ENCODE peak calls at places on chromosome 20, in six cellular contexts. One of them, this sample, is unnamed.

GRCh38 chr20:60138263-60139127 is 180.3 kb downstream of the CDH26 start:
- DNase-seq in fibroblast of lung: peak
- DNase-seq in dorsolateral prefrontal cortex: peak
- DNase-seq in body of pancreas: peak
- DNase-seq in cardiac fibroblast: peak
- DNase-seq in ovary: peak
- DNase-seq in this sample: peak

GRCh38 chr20:32155017-32155965 is 45.8 kb downstream of the TM9SF4 start:
- DNase-seq in ovary: peak
- DNase-seq in dorsolateral prefrontal cortex: peak
- DNase-seq in cardiac fibroblast: peak
- DNase-seq in body of pancreas: peak
- DNase-seq in fibroblast of lung: peak
- DNase-seq in this sample: peak

GRCh38 chr20:1912056-1912455 is 16.8 kb downstream of the SIRPA start:
- DNase-seq in ovary: no peak
- DNase-seq in body of pancreas: no peak
- DNase-seq in fibroblast of lung: no peak
- DNase-seq in dorsolateral prefrontal cortex: no peak
- DNase-seq in cardiac fibroblast: no peak
- DNase-seq in this sample: no peak

GRCh38 chr20:14716251-14716650 is 378.8 kb upstream of the FLRT3 start:
- DNase-seq in dorsolateral prefrontal cortex: no peak
- DNase-seq in body of pancreas: no peak
- DNase-seq in ovary: no peak
- DNase-seq in fibroblast of lung: no peak
- DNase-seq in cardiac fibroblast: no peak
- DNase-seq in this sample: no peak

GRCh38 chr20:48052492-48052870 is 267.2 kb upstream of the SULF2 start:
- DNase-seq in cardiac fibroblast: no peak
- DNase-seq in ovary: no peak
- DNase-seq in fibroblast of lung: no peak
- DNase-seq in dorsolateral prefrontal cortex: no peak
- DNase-seq in body of pancreas: no peak
- DNase-seq in this sample: no peak

GRCh38 chr20:29741894-29742698 is 1515.4 kb upstream of the DEFB115 start:
- DNase-seq in cardiac fibroblast: no peak
- DNase-seq in body of pancreas: no peak
- DNase-seq in ovary: no peak
- DNase-seq in dorsolateral prefrontal cortex: peak
- DNase-seq in fibroblast of lung: no peak
- DNase-seq in this sample: no peak

GRCh38 chr20:8318999-8319614 is 187.0 kb downstream of the PLCB1 start:
- DNase-seq in dorsolateral prefrontal cortex: no peak
- DNase-seq in fibroblast of lung: no peak
- DNase-seq in cardiac fibroblast: no peak
- DNase-seq in body of pancreas: no peak
- DNase-seq in ovary: no peak
- DNase-seq in this sample: no peak

GRCh38 chr20:6606651-6607050 is 160.8 kb upstream of the BMP2 start:
- DNase-seq in cardiac fibroblast: no peak
- DNase-seq in dorsolateral prefrontal cortex: no peak
- DNase-seq in ovary: no peak
- DNase-seq in body of pancreas: no peak
- DNase-seq in fibroblast of lung: no peak
- DNase-seq in this sample: no peak

GRCh38 chr20:33744181-33744580 is 12.4 kb downstream of the ZNF341 start:
- DNase-seq in dorsolateral prefrontal cortex: no peak
- DNase-seq in fibroblast of lung: no peak
- DNase-seq in cardiac fibroblast: no peak
- DNase-seq in ovary: no peak
- DNase-seq in body of pancreas: no peak
- DNase-seq in this sample: no peak

GRCh38 chr20:14055127-14055742 is 59.9 kb downstream of the MACROD2 start:
- DNase-seq in dorsolateral prefrontal cortex: no peak
- DNase-seq in cardiac fibroblast: peak
- DNase-seq in fibroblast of lung: peak
- DNase-seq in body of pancreas: no peak
- DNase-seq in ovary: no peak
- DNase-seq in this sample: no peak

GRCh38 chr20:9103955-9104354 is 35.1 kb downstream of the PLCB4 start:
- DNase-seq in ovary: no peak
- DNase-seq in body of pancreas: no peak
- DNase-seq in dorsolateral prefrontal cortex: no peak
- DNase-seq in fibroblast of lung: no peak
- DNase-seq in cardiac fibroblast: no peak
- DNase-seq in this sample: no peak

GRCh38 chr20:32902456-32903420 is 44.0 kb downstream of the EFCAB8 start:
- DNase-seq in ovary: no peak
- DNase-seq in cardiac fibroblast: peak
- DNase-seq in dorsolateral prefrontal cortex: peak
- DNase-seq in fibroblast of lung: peak
- DNase-seq in body of pancreas: peak
- DNase-seq in this sample: peak

GRCh38 chr20:2519115-2519815 is 10.6 kb upstream of the ZNF343 start:
- DNase-seq in body of pancreas: no peak
- DNase-seq in dorsolateral prefrontal cortex: no peak
- DNase-seq in ovary: no peak
- DNase-seq in fibroblast of lung: peak
- DNase-seq in cardiac fibroblast: peak
- DNase-seq in this sample: no peak

GRCh38 chr20:12093062-12093796 is 175.5 kb downstream of the BTBD3 start:
- DNase-seq in dorsolateral prefrontal cortex: no peak
- DNase-seq in cardiac fibroblast: no peak
- DNase-seq in body of pancreas: peak
- DNase-seq in fibroblast of lung: no peak
- DNase-seq in ovary: no peak
- DNase-seq in this sample: no peak

GRCh38 chr20:35320396-35321126 is 28.3 kb upstream of the FAM83C start:
- DNase-seq in fibroblast of lung: peak
- DNase-seq in body of pancreas: no peak
- DNase-seq in ovary: no peak
- DNase-seq in dorsolateral prefrontal cortex: no peak
- DNase-seq in cardiac fibroblast: peak
- DNase-seq in this sample: no peak

GRCh38 chr20:22404609-22405170 is 179.7 kb downstream of the FOXA2 start:
- DNase-seq in body of pancreas: no peak
- DNase-seq in ovary: no peak
- DNase-seq in dorsolateral prefrontal cortex: no peak
- DNase-seq in cardiac fibroblast: peak
- DNase-seq in fibroblast of lung: no peak
- DNase-seq in this sample: no peak

GRCh38 chr20:646868-647233 is 6.1 kb downstream of the SRXN1 start:
- DNase-seq in body of pancreas: no peak
- DNase-seq in dorsolateral prefrontal cortex: no peak
- DNase-seq in ovary: no peak
- DNase-seq in fibroblast of lung: no peak
- DNase-seq in cardiac fibroblast: no peak
- DNase-seq in this sample: no peak

GRCh38 chr20:33896509-33896908 is 85.4 kb downstream of the CHMP4B start:
- DNase-seq in body of pancreas: peak
- DNase-seq in dorsolateral prefrontal cortex: no peak
- DNase-seq in ovary: no peak
- DNase-seq in fibroblast of lung: peak
- DNase-seq in cardiac fibroblast: peak
- DNase-seq in this sample: peak

GRCh38 chr20:38471987-38472512 is 593 bp upstream of the RALGAPB start:
- DNase-seq in cardiac fibroblast: no peak
- DNase-seq in fibroblast of lung: no peak
- DNase-seq in dorsolateral prefrontal cortex: no peak
- DNase-seq in ovary: peak
- DNase-seq in body of pancreas: no peak
- DNase-seq in this sample: peak
- TF ChIP-seq CTCF in cardiac fibroblast: no peak
- TF ChIP-seq CTCF in fibroblast of lung: no peak
- TF ChIP-seq CTCF in dorsolateral prefrontal cortex: no peak
- TF ChIP-seq CTCF in ovary: no peak
- TF ChIP-seq CTCF in body of pancreas: no peak
- TF ChIP-seq CTCF in this sample: no peak

GRCh38 chr20:10474606-10475184 is 39.6 kb downstream of the SLX4IP start:
- DNase-seq in fibroblast of lung: no peak
- DNase-seq in dorsolateral prefrontal cortex: no peak
- DNase-seq in ovary: no peak
- DNase-seq in body of pancreas: no peak
- DNase-seq in cardiac fibroblast: no peak
- DNase-seq in this sample: no peak
- TF ChIP-seq CTCF in fibroblast of lung: no peak
- TF ChIP-seq CTCF in dorsolateral prefrontal cortex: no peak
- TF ChIP-seq CTCF in ovary: no peak
- TF ChIP-seq CTCF in body of pancreas: no peak
- TF ChIP-seq CTCF in cardiac fibroblast: no peak
- TF ChIP-seq CTCF in this sample: no peak

GRCh38 chr20:53020834-53021233 is 48.7 kb downstream of the TSHZ2 start:
- DNase-seq in body of pancreas: no peak
- DNase-seq in ovary: no peak
- DNase-seq in dorsolateral prefrontal cortex: no peak
- DNase-seq in cardiac fibroblast: no peak
- DNase-seq in fibroblast of lung: no peak
- DNase-seq in this sample: no peak
- TF ChIP-seq CTCF in body of pancreas: no peak
- TF ChIP-seq CTCF in ovary: no peak
- TF ChIP-seq CTCF in dorsolateral prefrontal cortex: no peak
- TF ChIP-seq CTCF in cardiac fibroblast: no peak
- TF ChIP-seq CTCF in fibroblast of lung: no peak
- TF ChIP-seq CTCF in this sample: no peak

GRCh38 chr20:62675156-62675871 is 33.0 kb downstream of the SLCO4A1 start:
- DNase-seq in cardiac fibroblast: no peak
- DNase-seq in dorsolateral prefrontal cortex: no peak
- DNase-seq in body of pancreas: no peak
- DNase-seq in ovary: no peak
- DNase-seq in fibroblast of lung: no peak
- DNase-seq in this sample: no peak
- TF ChIP-seq CTCF in cardiac fibroblast: no peak
- TF ChIP-seq CTCF in dorsolateral prefrontal cortex: no peak
- TF ChIP-seq CTCF in body of pancreas: no peak
- TF ChIP-seq CTCF in ovary: no peak
- TF ChIP-seq CTCF in fibroblast of lung: no peak
- TF ChIP-seq CTCF in this sample: no peak

DNA sequence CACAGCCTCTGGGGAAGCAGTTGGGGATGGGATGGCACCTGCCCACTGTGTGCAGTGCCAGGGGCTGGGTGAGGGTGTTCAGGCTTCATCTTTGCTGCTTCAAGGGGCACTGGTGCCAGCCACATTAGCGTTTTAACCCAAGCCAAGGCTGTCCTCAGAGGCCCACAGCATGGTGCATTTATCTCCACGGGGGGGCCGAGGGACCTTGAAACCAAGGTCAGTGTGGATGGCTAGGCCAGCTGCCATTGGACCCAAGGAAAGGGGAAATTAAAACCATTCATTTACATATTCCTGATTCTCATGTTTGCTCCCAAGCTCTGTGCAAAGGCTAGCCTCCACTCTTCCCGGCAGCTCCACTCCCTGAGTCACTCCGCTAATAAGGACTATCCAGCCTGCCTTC is 197.0 kb downstream of the CDH4 start:
- DNase-seq in cardiac fibroblast: no peak
- DNase-seq in fibroblast of lung: no peak
- DNase-seq in ovary: no peak
- DNase-seq in body of pancreas: no peak
- DNase-seq in dorsolateral prefrontal cortex: no peak
- DNase-seq in this sample: no peak
- TF ChIP-seq CTCF in cardiac fibroblast: no peak
- TF ChIP-seq CTCF in fibroblast of lung: no peak
- TF ChIP-seq CTCF in ovary: no peak
- TF ChIP-seq CTCF in body of pancreas: no peak
- TF ChIP-seq CTCF in dorsolateral prefrontal cortex: no peak
- TF ChIP-seq CTCF in this sample: no peak

GRCh38 chr20:3797226-3797545 is 1.1 kb downstream of the CDC25B start:
- DNase-seq in ovary: no peak
- DNase-seq in dorsolateral prefrontal cortex: no peak
- DNase-seq in fibroblast of lung: no peak
- DNase-seq in body of pancreas: no peak
- DNase-seq in cardiac fibroblast: no peak
- DNase-seq in this sample: no peak

GRCh38 chr20:3794701-3795420 is 1.2 kb upstream of the CDC25B start:
- DNase-seq in cardiac fibroblast: no peak
- DNase-seq in ovary: no peak
- DNase-seq in body of pancreas: no peak
- DNase-seq in dorsolateral prefrontal cortex: no peak
- DNase-seq in fibroblast of lung: no peak
- DNase-seq in this sample: no peak

GRCh38 chr20:3796477-3797225 is 541 bp downstream of the CDC25B start:
- DNase-seq in body of pancreas: no peak
- DNase-seq in fibroblast of lung: no peak
- DNase-seq in ovary: no peak
- DNase-seq in cardiac fibroblast: no peak
- DNase-seq in dorsolateral prefrontal cortex: no peak
- DNase-seq in this sample: no peak

GRCh38 chr20:3797592-3798404 is 1.7 kb downstream of the CDC25B start:
- DNase-seq in body of pancreas: no peak
- DNase-seq in dorsolateral prefrontal cortex: no peak
- DNase-seq in cardiac fibroblast: no peak
- DNase-seq in ovary: no peak
- DNase-seq in fibroblast of lung: peak
- DNase-seq in this sample: no peak

DNA sequence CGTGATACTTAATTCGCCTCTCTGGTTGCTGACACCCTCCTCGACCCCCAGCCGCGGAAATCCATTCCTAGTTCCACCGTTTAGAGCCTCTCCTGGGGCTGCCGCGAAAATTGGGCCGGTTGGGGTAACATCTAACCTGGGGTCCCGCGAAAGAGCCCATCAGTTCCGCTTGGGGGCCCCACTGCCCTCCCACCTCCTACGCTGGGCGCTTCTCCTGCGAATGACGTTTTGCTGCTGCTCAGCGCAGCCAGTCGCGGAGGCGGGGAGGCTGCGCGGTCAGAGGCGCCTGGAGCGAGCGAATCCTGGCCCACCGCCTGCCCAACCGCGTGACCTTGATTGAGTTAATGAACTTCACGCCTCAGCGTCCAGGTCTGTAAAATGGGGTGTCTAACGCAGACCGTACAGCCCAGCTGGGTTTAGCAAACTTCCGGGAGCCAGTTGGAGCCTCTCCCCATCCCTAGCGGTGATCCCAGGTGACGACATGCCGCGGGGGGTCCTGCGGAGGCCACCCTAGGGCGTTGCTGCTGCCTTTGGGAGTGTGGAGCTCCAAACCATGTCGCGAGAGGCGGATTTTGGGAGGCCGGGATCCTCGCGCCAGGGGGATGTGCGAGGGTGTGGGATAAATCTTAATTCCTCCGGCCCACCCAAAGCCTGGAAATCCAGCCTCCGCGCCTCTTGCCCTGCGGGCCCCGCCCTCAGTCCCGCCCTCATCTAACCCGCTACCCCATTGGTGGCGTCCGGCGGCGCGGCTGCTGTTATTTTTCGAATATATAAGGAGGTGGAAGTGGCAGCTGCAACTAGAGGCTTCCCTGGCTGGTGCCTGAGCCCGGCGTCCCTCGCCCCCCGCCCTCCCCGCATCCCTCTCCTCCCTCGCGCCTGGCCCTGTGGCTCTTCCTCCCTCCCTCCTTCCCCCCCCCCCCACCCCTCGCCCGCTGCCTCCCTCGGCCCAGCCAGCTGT is at the start of gene CDC25B:
- DNase-seq in ovary: peak
- DNase-seq in cardiac fibroblast: peak
- DNase-seq in fibroblast of lung: peak
- DNase-seq in dorsolateral prefrontal cortex: peak
- DNase-seq in body of pancreas: peak
- DNase-seq in this sample: peak
- TF ChIP-seq CTCF in ovary: peak
- TF ChIP-seq CTCF in cardiac fibroblast: peak
- TF ChIP-seq CTCF in fibroblast of lung: peak
- TF ChIP-seq CTCF in dorsolateral prefrontal cortex: peak
- TF ChIP-seq CTCF in body of pancreas: peak
- TF ChIP-seq CTCF in this sample: peak

GRCh38 chr20:50133474-50134217 is 19.9 kb downstream of the PEDS1 start:
- DNase-seq in cardiac fibroblast: no peak
- DNase-seq in ovary: no peak
- DNase-seq in fibroblast of lung: no peak
- DNase-seq in dorsolateral prefrontal cortex: no peak
- DNase-seq in body of pancreas: no peak
- DNase-seq in this sample: peak
- TF ChIP-seq CTCF in cardiac fibroblast: peak
- TF ChIP-seq CTCF in ovary: no peak
- TF ChIP-seq CTCF in fibroblast of lung: peak
- TF ChIP-seq CTCF in dorsolateral prefrontal cortex: no peak
- TF ChIP-seq CTCF in body of pancreas: no peak
- TF ChIP-seq CTCF in this sample: peak